ENCODE peak calls at places on chromosomes 6 and 20, in four cellular contexts. L is NCI-H1048, I is Kasumi-1, W is foreskin fibroblast. S is an unnamed sample.

GRCh38 chr6:90186637-90187361 is 109.8 kb downstream of the BACH2 start:
- DNase-seq in W (no peak), L (no peak), I (no peak), S (no peak)

GRCh38 chr6:80962382-80962781 is 790.1 kb downstream of the TENT5A start:
- DNase-seq in W (no peak), L (no peak), I (no peak), S (no peak)

GRCh38 chr20:56439784-56440291 is 27.8 kb downstream of the CASS4 start:
- DNase-seq in W (peak; percentile 99), L (no peak), I (peak; percentile 31), S (peak; percentile 49)

GRCh38 chr6:43937236-43938177 is 167.5 kb downstream of the VEGFA start:
- DNase-seq in I (no peak), L (no peak), W (no peak), S (no peak)

GRCh38 chr6:125175459-125175858 is 21.9 kb downstream of the TPD52L1 start:
- DNase-seq in I (no peak), L (no peak), W (no peak), S (no peak)

GRCh38 chr6:151160869-151161268 is 78.9 kb upstream of the AKAP12 start:
- DNase-seq in L (no peak), I (no peak), W (no peak), S (no peak)

GRCh38 chr20:34299925-34300806 is 3.0 kb downstream of the AHCY start:
- DNase-seq in W (no peak), I (no peak), L (no peak), S (no peak)

GRCh38 chr6:8705435-8706020 is 270.2 kb upstream of the SLC35B3 start:
- DNase-seq in I (peak; percentile 2), W (no peak), L (no peak), S (no peak)